ENCODE peak calls at places on chromosomes 7 and 10, in seven cellular contexts. One of them, this sample, is unnamed.

GRCh38 chr10:35758086-35758485 is 116.0 kb upstream of the FZD8 start:
- DNase-seq in A549: no peak
- DNase-seq in progenitor cell of endocrine pancreas: no peak
- DNase-seq in CD8-positive, alpha-beta memory T cell: no peak
- DNase-seq in neural progenitor cell: no peak
- DNase-seq in psoas muscle: peak; percentile 80
- DNase-seq in left ventricle myocardium inferior: peak; percentile 56
- DNase-seq in this sample: no peak

GRCh38 chr7:116653204-116653603 is 18.8 kb upstream of the MET start:
- DNase-seq in A549: peak; percentile 54
- DNase-seq in progenitor cell of endocrine pancreas: no peak
- DNase-seq in CD8-positive, alpha-beta memory T cell: no peak
- DNase-seq in neural progenitor cell: no peak
- DNase-seq in psoas muscle: no peak
- DNase-seq in left ventricle myocardium inferior: no peak
- DNase-seq in this sample: no peak

GRCh38 chr7:2312272-2312929 is 1.8 kb downstream of the SNX8 start:
- DNase-seq in A549: no peak
- DNase-seq in progenitor cell of endocrine pancreas: no peak
- DNase-seq in CD8-positive, alpha-beta memory T cell: no peak
- DNase-seq in neural progenitor cell: no peak
- DNase-seq in psoas muscle: no peak
- DNase-seq in left ventricle myocardium inferior: no peak
- DNase-seq in this sample: no peak

GRCh38 chr10:34526758-34527730 is 288.1 kb downstream of the PARD3 start:
- DNase-seq in A549: peak; percentile 97
- DNase-seq in progenitor cell of endocrine pancreas: no peak
- DNase-seq in CD8-positive, alpha-beta memory T cell: no peak
- DNase-seq in neural progenitor cell: peak; percentile 88
- DNase-seq in psoas muscle: no peak
- DNase-seq in left ventricle myocardium inferior: no peak
- DNase-seq in this sample: no peak

GRCh38 chr10:8050561-8051108 is 3.9 kb upstream of the GATA3 start:
- DNase-seq in A549: peak; percentile 78
- DNase-seq in progenitor cell of endocrine pancreas: peak; percentile 62
- DNase-seq in CD8-positive, alpha-beta memory T cell: peak; percentile 57
- DNase-seq in neural progenitor cell: peak; percentile 87
- DNase-seq in psoas muscle: peak; percentile 50
- DNase-seq in left ventricle myocardium inferior: no peak
- DNase-seq in this sample: no peak

GRCh38 chr7:115694424-115694823 is 336.1 kb downstream of the TFEC start:
- DNase-seq in A549: no peak
- DNase-seq in progenitor cell of endocrine pancreas: no peak
- DNase-seq in CD8-positive, alpha-beta memory T cell: no peak
- DNase-seq in neural progenitor cell: no peak
- DNase-seq in psoas muscle: no peak
- DNase-seq in left ventricle myocardium inferior: no peak
- DNase-seq in this sample: no peak

GRCh38 chr10:103750836-103751235 is 104.5 kb downstream of the SH3PXD2A start:
- DNase-seq in A549: no peak
- DNase-seq in progenitor cell of endocrine pancreas: no peak
- DNase-seq in CD8-positive, alpha-beta memory T cell: no peak
- DNase-seq in neural progenitor cell: no peak
- DNase-seq in psoas muscle: peak; percentile 12
- DNase-seq in left ventricle myocardium inferior: no peak
- DNase-seq in this sample: no peak

GRCh38 chr10:28403090-28403489 is 100.2 kb upstream of the MPP7 start:
- DNase-seq in A549: no peak
- DNase-seq in progenitor cell of endocrine pancreas: no peak
- DNase-seq in CD8-positive, alpha-beta memory T cell: no peak
- DNase-seq in neural progenitor cell: no peak
- DNase-seq in psoas muscle: no peak
- DNase-seq in left ventricle myocardium inferior: no peak
- DNase-seq in this sample: no peak

GRCh38 chr10:118501637-118502440 is 93.6 kb downstream of the PRLHR start:
- DNase-seq in A549: peak; percentile 44
- DNase-seq in progenitor cell of endocrine pancreas: no peak
- DNase-seq in CD8-positive, alpha-beta memory T cell: no peak
- DNase-seq in neural progenitor cell: no peak
- DNase-seq in psoas muscle: no peak
- DNase-seq in left ventricle myocardium inferior: no peak
- DNase-seq in this sample: no peak

GRCh38 chr10:49076741-49077521 is 38.4 kb downstream of the VSTM4 start:
- DNase-seq in A549: no peak
- DNase-seq in progenitor cell of endocrine pancreas: peak; percentile 2
- DNase-seq in CD8-positive, alpha-beta memory T cell: no peak
- DNase-seq in neural progenitor cell: no peak
- DNase-seq in psoas muscle: no peak
- DNase-seq in left ventricle myocardium inferior: no peak
- DNase-seq in this sample: no peak

GRCh38 chr7:19203686-19204085 is 58.5 kb upstream of the FERD3L start:
- DNase-seq in A549: no peak
- DNase-seq in progenitor cell of endocrine pancreas: no peak
- DNase-seq in CD8-positive, alpha-beta memory T cell: no peak
- DNase-seq in neural progenitor cell: no peak
- DNase-seq in psoas muscle: no peak
- DNase-seq in left ventricle myocardium inferior: no peak
- DNase-seq in this sample: no peak

GRCh38 chr7:79459381-79459780 is 5.9 kb upstream of the MAGI2 start:
- DNase-seq in A549: no peak
- DNase-seq in progenitor cell of endocrine pancreas: no peak
- DNase-seq in CD8-positive, alpha-beta memory T cell: no peak
- DNase-seq in neural progenitor cell: no peak
- DNase-seq in psoas muscle: no peak
- DNase-seq in left ventricle myocardium inferior: no peak
- DNase-seq in this sample: no peak

GRCh38 chr7:155620497-155620896 is 24.0 kb upstream of the RBM33 start:
- DNase-seq in A549: no peak
- DNase-seq in progenitor cell of endocrine pancreas: no peak
- DNase-seq in CD8-positive, alpha-beta memory T cell: no peak
- DNase-seq in neural progenitor cell: no peak
- DNase-seq in psoas muscle: no peak
- DNase-seq in left ventricle myocardium inferior: no peak
- DNase-seq in this sample: no peak

GRCh38 chr10:71053169-71053895 is 159.0 kb upstream of the UNC5B start:
- DNase-seq in A549: no peak
- DNase-seq in progenitor cell of endocrine pancreas: no peak
- DNase-seq in CD8-positive, alpha-beta memory T cell: no peak
- DNase-seq in neural progenitor cell: no peak
- DNase-seq in psoas muscle: no peak
- DNase-seq in left ventricle myocardium inferior: no peak
- DNase-seq in this sample: no peak

GRCh38 chr10:112649492-112650152 is 202.6 kb downstream of the VTI1A start:
- DNase-seq in A549: peak; percentile 26
- DNase-seq in progenitor cell of endocrine pancreas: no peak
- DNase-seq in CD8-positive, alpha-beta memory T cell: no peak
- DNase-seq in neural progenitor cell: no peak
- DNase-seq in psoas muscle: no peak
- DNase-seq in left ventricle myocardium inferior: no peak
- DNase-seq in this sample: no peak

GRCh38 chr7:44748948-44749731 is 493 bp downstream of the ZMIZ2 start:
- DNase-seq in A549: no peak
- DNase-seq in progenitor cell of endocrine pancreas: no peak
- DNase-seq in CD8-positive, alpha-beta memory T cell: no peak
- DNase-seq in neural progenitor cell: peak; percentile 53
- DNase-seq in psoas muscle: peak; percentile 69
- DNase-seq in left ventricle myocardium inferior: no peak
- DNase-seq in this sample: peak; percentile 19

GRCh38 chr7:6162650-6163366 is 109.6 kb downstream of the CYTH3 start:
- DNase-seq in A549: no peak
- DNase-seq in progenitor cell of endocrine pancreas: no peak
- DNase-seq in CD8-positive, alpha-beta memory T cell: no peak
- DNase-seq in neural progenitor cell: no peak
- DNase-seq in psoas muscle: no peak
- DNase-seq in left ventricle myocardium inferior: no peak
- DNase-seq in this sample: no peak

GRCh38 chr10:63702107-63702506 is 180.9 kb downstream of the REEP3 start:
- DNase-seq in A549: no peak
- DNase-seq in progenitor cell of endocrine pancreas: no peak
- DNase-seq in CD8-positive, alpha-beta memory T cell: no peak
- DNase-seq in neural progenitor cell: no peak
- DNase-seq in psoas muscle: no peak
- DNase-seq in left ventricle myocardium inferior: no peak
- DNase-seq in this sample: peak; percentile 77

GRCh38 chr10:132054564-132054963 is 11.2 kb upstream of the JAKMIP3 start:
- DNase-seq in A549: no peak
- DNase-seq in progenitor cell of endocrine pancreas: peak; percentile 56
- DNase-seq in CD8-positive, alpha-beta memory T cell: no peak
- DNase-seq in neural progenitor cell: peak; percentile 79
- DNase-seq in psoas muscle: no peak
- DNase-seq in left ventricle myocardium inferior: no peak
- DNase-seq in this sample: no peak

GRCh38 chr7:77416621-77417371 is 647 bp upstream of the GSAP start:
- DNase-seq in A549: peak; percentile 59
- DNase-seq in progenitor cell of endocrine pancreas: no peak
- DNase-seq in CD8-positive, alpha-beta memory T cell: no peak
- DNase-seq in neural progenitor cell: no peak
- DNase-seq in psoas muscle: no peak
- DNase-seq in left ventricle myocardium inferior: no peak
- DNase-seq in this sample: peak; percentile 53

GRCh38 chr10:84665883-84666463 is 337.6 kb downstream of the CCSER2 start:
- DNase-seq in A549: peak; percentile 20
- DNase-seq in progenitor cell of endocrine pancreas: no peak
- DNase-seq in CD8-positive, alpha-beta memory T cell: no peak
- DNase-seq in neural progenitor cell: peak; percentile 57
- DNase-seq in psoas muscle: no peak
- DNase-seq in left ventricle myocardium inferior: no peak
- DNase-seq in this sample: no peak

GRCh38 chr7:108335264-108335918 is 120.8 kb downstream of the NRCAM start:
- DNase-seq in A549: peak; percentile 28
- DNase-seq in progenitor cell of endocrine pancreas: no peak
- DNase-seq in CD8-positive, alpha-beta memory T cell: no peak
- DNase-seq in neural progenitor cell: no peak
- DNase-seq in psoas muscle: no peak
- DNase-seq in left ventricle myocardium inferior: no peak
- DNase-seq in this sample: peak; percentile 88

GRCh38 chr7:121202834-121203233 is 126.0 kb upstream of the WNT16 start:
- DNase-seq in A549: no peak
- DNase-seq in progenitor cell of endocrine pancreas: no peak
- DNase-seq in CD8-positive, alpha-beta memory T cell: no peak
- DNase-seq in neural progenitor cell: peak; percentile 4
- DNase-seq in psoas muscle: no peak
- DNase-seq in left ventricle myocardium inferior: no peak
- DNase-seq in this sample: no peak

GRCh38 chr10:97852277-97852676 is 2.6 kb downstream of the GOLGA7B start:
- DNase-seq in A549: no peak
- DNase-seq in progenitor cell of endocrine pancreas: no peak
- DNase-seq in CD8-positive, alpha-beta memory T cell: no peak
- DNase-seq in neural progenitor cell: no peak
- DNase-seq in psoas muscle: no peak
- DNase-seq in left ventricle myocardium inferior: no peak
- DNase-seq in this sample: no peak

GRCh38 chr10:125057158-125058001 is 103.0 kb downstream of the CTBP2 start:
- DNase-seq in A549: no peak
- DNase-seq in progenitor cell of endocrine pancreas: no peak
- DNase-seq in CD8-positive, alpha-beta memory T cell: no peak
- DNase-seq in neural progenitor cell: peak; percentile 97
- DNase-seq in psoas muscle: peak; percentile 76
- DNase-seq in left ventricle myocardium inferior: peak; percentile 61
- DNase-seq in this sample: no peak

GRCh38 chr7:4807708-4808420 is 32.4 kb downstream of the AP5Z1 start:
- DNase-seq in A549: no peak
- DNase-seq in progenitor cell of endocrine pancreas: no peak
- DNase-seq in CD8-positive, alpha-beta memory T cell: no peak
- DNase-seq in neural progenitor cell: no peak
- DNase-seq in psoas muscle: no peak
- DNase-seq in left ventricle myocardium inferior: no peak
- DNase-seq in this sample: no peak

GRCh38 chr10:43064331-43065075 is 12.4 kb upstream of the RET start:
- DNase-seq in A549: no peak
- DNase-seq in progenitor cell of endocrine pancreas: no peak
- DNase-seq in CD8-positive, alpha-beta memory T cell: no peak
- DNase-seq in neural progenitor cell: no peak
- DNase-seq in psoas muscle: peak; percentile 28
- DNase-seq in left ventricle myocardium inferior: no peak
- DNase-seq in this sample: no peak

GRCh38 chr10:62024026-62024701 is 122.7 kb downstream of the ARID5B start:
- DNase-seq in A549: no peak
- DNase-seq in progenitor cell of endocrine pancreas: no peak
- DNase-seq in CD8-positive, alpha-beta memory T cell: no peak
- DNase-seq in neural progenitor cell: no peak
- DNase-seq in psoas muscle: no peak
- DNase-seq in left ventricle myocardium inferior: no peak
- DNase-seq in this sample: no peak

GRCh38 chr10:47024399-47025252 is 113.4 kb downstream of the PTPN20 start:
- DNase-seq in A549: peak; percentile 69
- DNase-seq in progenitor cell of endocrine pancreas: peak; percentile 62
- DNase-seq in CD8-positive, alpha-beta memory T cell: peak; percentile 76
- DNase-seq in neural progenitor cell: peak; percentile 82
- DNase-seq in psoas muscle: peak; percentile 77
- DNase-seq in left ventricle myocardium inferior: peak; percentile 48
- DNase-seq in this sample: peak; percentile 4